ENCODE peak calls at places on chromosomes 3 and 15, in nine cellular contexts. S is transverse colon; Y is Peyer's patch; D is psoas muscle; P is CD8-positive, alpha-beta T cell; M is mesendoderm; U is tibial artery; V is substantia nigra; N is dorsolateral prefrontal cortex. H is an unnamed sample.

GRCh38 chr15:92907880-92908279 is 7.8 kb downstream of the CHD2 start:
- DNase-seq in S (no peak), Y (no peak), D (no peak), P (peak), M (no peak), U (no peak), V (peak), N (no peak), H (no peak)

GRCh38 chr3:170703121-170703588 is 117.3 kb upstream of the SLC7A14 start:
- DNase-seq in S (no peak), Y (no peak), D (no peak), P (no peak), M (no peak), U (no peak), V (no peak), N (no peak), H (no peak)

GRCh38 chr3:188389711-188390346 is 235.9 kb downstream of the LPP start:
- DNase-seq in S (peak), Y (peak), D (no peak), P (no peak), M (no peak), U (peak), V (no peak), N (no peak), H (no peak)

GRCh38 chr3:78846688-78847087 is 921.1 kb downstream of the ROBO1 start:
- DNase-seq in S (no peak), Y (no peak), D (no peak), P (no peak), M (no peak), U (no peak), V (no peak), N (no peak), H (no peak)

GRCh38 chr3:108590443-108590842 is 921 bp downstream of the DZIP3 start:
- DNase-seq in S (no peak), Y (no peak), D (no peak), P (peak), M (peak), U (no peak), V (no peak), N (no peak), H (no peak)

GRCh38 chr3:152302521-152303021 is 33.8 kb downstream of the MBNL1 start:
- DNase-seq in S (peak), Y (peak), D (peak), P (no peak), M (no peak), U (peak), V (no peak), N (no peak), H (peak)

GRCh38 chr3:70916375-70917055 is 604.1 kb upstream of the MDFIC2 start:
- DNase-seq in S (no peak), Y (no peak), D (no peak), P (no peak), M (no peak), U (no peak), V (no peak), N (no peak), H (peak)

GRCh38 chr3:13277130-13277783 is 142.9 kb downstream of the NUP210 start:
- DNase-seq in S (no peak), Y (peak), D (peak), P (no peak), M (no peak), U (peak), V (no peak), N (no peak), H (no peak)

GRCh38 chr3:134426660-134427181 is 52.5 kb upstream of the AMOTL2 start:
- DNase-seq in S (no peak), Y (no peak), D (peak), P (no peak), M (no peak), U (no peak), V (no peak), N (no peak), H (no peak)

GRCh38 chr15:60594071-60594470 is 115.1 kb upstream of the ICE2 start:
- DNase-seq in S (no peak), Y (no peak), D (no peak), P (no peak), M (no peak), U (no peak), V (no peak), N (no peak), H (no peak)

GRCh38 chr3:146577662-146578061 is 27.5 kb downstream of the PLSCR5 start:
- DNase-seq in S (peak), Y (peak), D (no peak), P (peak), M (peak), U (no peak), V (no peak), N (no peak), H (peak)

GRCh38 chr3:89184151-89184550 is 76.7 kb downstream of the EPHA3 start:
- DNase-seq in S (no peak), Y (no peak), D (no peak), P (no peak), M (no peak), U (no peak), V (no peak), N (no peak), H (no peak)

GRCh38 chr3:73727854-73728253 is 103.1 kb upstream of the PDZRN3 start:
- DNase-seq in S (no peak), Y (no peak), D (no peak), P (no peak), M (peak), U (no peak), V (no peak), N (no peak), H (no peak)

GRCh38 chr15:20358066-20358780 is 183.4 kb downstream of the GOLGA6L6 start:
- DNase-seq in S (no peak), Y (peak), D (peak), P (no peak), M (no peak), U (peak), V (no peak), N (no peak), H (peak)

GRCh38 chr15:81941479-81941878 is 104.3 kb downstream of the MEX3B start:
- DNase-seq in S (no peak), Y (no peak), D (no peak), P (no peak), M (no peak), U (no peak), V (no peak), N (no peak), H (no peak)

GRCh38 chr3:11568503-11569155 is 75.1 kb downstream of the VGLL4 start:
- DNase-seq in S (peak), Y (peak), D (peak), P (no peak), M (no peak), U (peak), V (no peak), N (peak), H (peak)

GRCh38 chr3:41363830-41364523 is 164.7 kb downstream of the CTNNB1 start:
- DNase-seq in S (no peak), Y (no peak), D (no peak), P (no peak), M (peak), U (no peak), V (no peak), N (no peak), H (no peak)

GRCh38 chr15:93063292-93063671 is 25.7 kb downstream of the RGMA start:
- DNase-seq in S (no peak), Y (no peak), D (peak), P (no peak), M (peak), U (no peak), V (no peak), N (no peak), H (no peak)

GRCh38 chr3:107962946-107963345 is 127.9 kb downstream of the CD47 start:
- DNase-seq in S (no peak), Y (peak), D (no peak), P (no peak), M (peak), U (no peak), V (no peak), N (no peak), H (peak)

DNA sequence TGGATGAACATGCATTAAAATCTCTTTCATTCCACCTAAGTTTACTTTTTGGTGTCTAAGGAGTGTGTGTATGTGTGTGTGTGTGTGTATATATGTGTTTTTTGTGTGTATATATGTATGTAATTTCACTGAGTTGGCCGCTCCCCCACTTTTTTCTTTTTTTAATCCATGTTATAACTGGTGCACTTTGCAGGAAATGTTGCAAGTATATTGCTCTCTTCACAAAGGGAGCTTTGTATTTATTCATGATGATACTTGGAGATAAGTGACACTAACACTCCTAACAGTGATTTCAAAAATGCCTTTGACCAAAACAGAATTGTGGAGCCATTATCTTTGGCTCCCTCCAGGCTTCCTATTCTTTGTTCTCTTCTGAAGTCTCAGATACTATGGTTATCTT is 95.8 kb downstream of the FNDC3B start:
- DNase-seq in S (no peak), Y (no peak), D (no peak), P (no peak), M (peak), U (no peak), V (no peak), N (no peak), H (no peak)
- H3K27ac ChIP-seq in S (peak), Y (no peak), D (peak), P (no peak), M (peak), U (peak), V (no peak), N (no peak), H (peak)

DNA sequence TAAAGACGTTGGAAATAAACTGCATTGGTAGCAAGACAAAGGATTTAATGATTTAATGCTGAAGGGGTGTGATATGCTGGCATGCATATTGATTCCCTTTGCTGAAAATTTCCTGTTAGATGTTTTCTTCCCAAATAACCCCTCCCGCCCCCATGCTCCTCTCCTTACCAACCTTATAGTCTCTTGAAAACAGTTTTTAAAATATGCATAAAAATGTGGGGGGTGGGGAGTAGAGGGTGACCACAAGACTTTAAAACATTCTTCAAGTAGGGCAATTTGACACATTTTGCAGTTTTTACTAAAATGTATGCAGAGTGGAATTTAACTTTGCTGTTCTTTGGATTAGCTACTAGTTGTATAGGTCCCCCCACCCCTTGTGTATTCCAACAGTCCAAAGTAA is 887 bp downstream of the RARB start:
- DNase-seq in S (no peak), Y (no peak), D (no peak), P (no peak), M (no peak), U (no peak), V (no peak), N (no peak), H (no peak)
- H3K27ac ChIP-seq in S (peak), Y (no peak), D (peak), P (no peak), M (no peak), U (peak), V (peak), N (peak), H (no peak)

DNA sequence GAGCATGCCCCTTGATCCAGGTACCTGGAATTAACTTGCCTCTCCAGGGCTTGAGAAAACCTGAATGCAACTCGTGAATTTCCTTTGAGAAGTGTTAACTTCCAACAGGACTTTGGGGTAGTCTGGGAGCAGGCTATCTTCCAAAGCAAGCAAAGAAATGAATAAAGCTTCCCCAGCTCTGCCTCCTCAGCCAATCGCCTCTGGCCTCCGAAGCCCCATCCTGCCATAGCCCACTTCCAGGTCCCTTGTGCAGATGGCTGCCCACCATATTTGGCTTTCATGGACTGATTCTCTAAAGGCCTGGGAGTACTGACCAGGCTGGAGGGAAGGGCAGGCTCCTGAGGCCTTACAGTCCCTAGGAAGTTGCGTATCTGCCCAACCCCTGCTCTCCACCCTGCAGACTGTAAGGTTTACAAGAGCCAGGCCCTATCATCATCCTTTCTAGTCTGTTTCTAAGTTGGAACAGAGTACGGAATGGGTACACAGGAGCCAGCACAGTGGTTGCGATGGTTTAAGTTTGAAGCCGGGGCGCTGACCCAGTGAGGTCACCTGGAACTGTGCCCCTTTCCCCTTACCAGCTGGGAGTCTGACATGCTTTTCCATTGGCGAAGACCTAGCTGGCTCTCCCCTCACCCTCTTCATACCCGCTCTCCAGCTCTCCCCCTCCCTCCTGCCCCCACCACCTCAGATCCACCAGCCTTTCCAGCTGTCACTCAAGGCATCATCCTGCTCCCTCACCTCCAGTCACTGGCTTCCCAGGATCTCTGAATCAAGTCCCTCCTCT is 1.1 kb upstream of the PML start:
- DNase-seq in S (no peak), Y (no peak), D (no peak), P (no peak), M (no peak), U (no peak), V (no peak), N (no peak), H (no peak)
- H3K27ac ChIP-seq in S (peak), Y (no peak), D (no peak), P (no peak), M (no peak), U (peak), V (peak), N (peak), H (no peak)

GRCh38 chr15:58509556-58509955 is 77.8 kb downstream of the LIPC start:
- DNase-seq in S (no peak), Y (no peak), D (no peak), P (no peak), M (no peak), U (no peak), V (no peak), N (no peak), H (no peak)

GRCh38 chr15:58505581-58505980 is 73.8 kb downstream of the LIPC start:
- DNase-seq in S (no peak), Y (no peak), D (no peak), P (no peak), M (no peak), U (no peak), V (no peak), N (no peak), H (no peak)

GRCh38 chr15:58506064-58506490 is 74.3 kb downstream of the LIPC start:
- DNase-seq in S (no peak), Y (peak), D (peak), P (no peak), M (no peak), U (no peak), V (no peak), N (no peak), H (no peak)

GRCh38 chr15:58504674-58505234 is 73.0 kb downstream of the LIPC start:
- DNase-seq in S (no peak), Y (no peak), D (no peak), P (no peak), M (no peak), U (no peak), V (no peak), N (no peak), H (no peak)

DNA sequence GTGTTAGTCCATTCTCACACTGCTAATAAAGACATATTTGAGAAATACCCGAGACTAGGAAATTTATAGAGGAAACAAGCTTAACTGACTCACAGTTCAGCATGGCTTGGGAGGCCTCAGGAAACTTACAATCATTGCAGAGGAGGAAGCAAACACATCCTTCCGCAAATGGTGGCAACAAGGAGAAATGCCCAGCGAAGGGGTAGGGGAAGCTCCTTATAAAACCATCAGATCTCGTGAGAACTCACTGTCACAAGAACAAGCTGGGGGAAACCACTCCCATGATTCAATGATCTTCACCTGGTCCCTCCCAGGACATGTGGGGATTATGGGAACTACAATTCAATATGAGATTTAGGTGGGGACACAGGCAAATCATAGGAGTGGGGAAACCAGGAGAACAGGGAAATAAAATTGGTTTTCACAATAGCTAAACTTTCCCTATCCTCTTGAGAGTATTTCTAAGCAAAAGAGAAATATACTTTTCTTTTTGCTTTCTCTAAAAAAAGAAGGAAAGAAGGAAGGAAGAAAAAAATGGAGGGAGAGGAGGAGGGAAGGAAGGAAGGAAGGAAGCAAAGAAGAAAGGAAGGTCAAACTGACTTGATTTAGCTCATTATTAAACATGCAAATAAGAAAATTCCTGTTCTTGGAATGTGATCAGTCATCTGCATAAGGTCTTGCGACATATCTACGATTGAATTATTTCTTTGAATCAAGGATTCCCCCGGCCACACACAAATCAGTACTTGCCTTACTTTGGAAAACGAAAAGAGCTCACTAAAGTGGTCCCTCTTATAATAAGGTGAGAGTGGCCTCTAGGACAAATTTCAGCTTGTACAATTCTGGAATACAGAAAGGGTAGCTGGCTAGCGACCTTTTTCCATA is 75.2 kb downstream of the LIPC start:
- DNase-seq in S (no peak), Y (no peak), D (no peak), P (no peak), M (no peak), U (no peak), V (no peak), N (no peak), H (no peak)
- H3K27ac ChIP-seq in S (no peak), Y (no peak), D (peak), P (no peak), M (no peak), U (no peak), V (no peak), N (no peak), H (no peak)

GRCh38 chr3:8519774-8520448 is 18.3 kb downstream of the LMCD1 start:
- DNase-seq in S (no peak), Y (no peak), D (no peak), P (no peak), M (no peak), U (no peak), V (no peak), N (no peak), H (no peak)
- H3K27ac ChIP-seq in S (no peak), Y (no peak), D (peak), P (no peak), M (no peak), U (peak), V (no peak), N (no peak), H (no peak)

GRCh38 chr15:49452595-49452994 is 29.6 kb downstream of the FGF7 start:
- DNase-seq in S (no peak), Y (no peak), D (no peak), P (no peak), M (no peak), U (no peak), V (no peak), N (no peak), H (no peak)

GRCh38 chr15:49460411-49460941 is 37.4 kb downstream of the FGF7 start:
- DNase-seq in S (no peak), Y (no peak), D (no peak), P (no peak), M (no peak), U (no peak), V (no peak), N (no peak), H (no peak)

GRCh38 chr15:49458145-49458544 is 35.1 kb downstream of the FGF7 start:
- DNase-seq in S (no peak), Y (no peak), D (no peak), P (no peak), M (no peak), U (no peak), V (no peak), N (no peak), H (no peak)

DNA sequence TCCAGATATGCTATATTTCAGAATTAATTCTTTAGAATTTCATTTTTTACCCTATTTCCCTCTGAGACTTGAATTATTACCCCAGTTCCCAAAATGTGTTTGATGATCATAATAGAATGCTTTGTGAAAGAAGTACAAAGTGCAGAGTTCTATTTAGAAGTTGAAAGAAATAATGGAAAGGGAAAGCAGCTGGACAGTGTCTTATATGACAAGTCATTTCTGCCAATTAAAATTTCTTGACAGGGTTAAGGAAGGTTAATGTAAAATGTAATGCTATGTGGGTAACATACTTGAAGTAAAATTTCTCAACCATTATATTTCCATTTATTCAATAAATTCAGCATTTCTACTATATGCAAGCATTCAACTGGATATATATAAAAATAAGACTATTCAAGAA is 33.1 kb downstream of the FGF7 start:
- DNase-seq in S (no peak), Y (no peak), D (no peak), P (no peak), M (no peak), U (no peak), V (no peak), N (no peak), H (no peak)
- H3K27ac ChIP-seq in S (no peak), Y (no peak), D (no peak), P (no peak), M (no peak), U (no peak), V (no peak), N (no peak), H (no peak)

DNA sequence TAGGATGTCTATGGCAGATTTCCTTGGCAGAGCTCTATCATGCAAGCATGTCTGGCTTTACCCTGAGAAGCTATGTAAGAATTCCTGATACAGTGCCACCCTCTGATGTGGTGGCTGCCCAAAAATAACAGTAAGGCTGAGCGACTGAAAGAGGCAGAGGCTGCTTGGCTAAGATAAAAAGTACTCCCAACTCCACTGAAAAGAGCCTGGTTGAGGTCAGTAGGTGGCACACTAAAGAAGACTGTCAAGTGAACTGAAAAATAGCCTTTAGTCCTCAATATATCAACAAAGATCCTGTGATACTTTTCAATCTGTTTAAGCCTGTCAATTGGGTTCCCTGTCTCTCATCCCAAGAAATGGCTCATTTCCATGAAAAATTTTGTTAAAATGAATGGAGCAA is 31.7 kb downstream of the BTLA start:
- DNase-seq in S (no peak), Y (no peak), D (no peak), P (no peak), M (no peak), U (no peak), V (no peak), N (no peak), H (no peak)
- H3K27ac ChIP-seq in S (no peak), Y (no peak), D (no peak), P (no peak), M (no peak), U (no peak), V (no peak), N (no peak), H (no peak)

GRCh38 chr3:125160911-125161371 is 51.6 kb downstream of the SLC12A8 start:
- DNase-seq in S (no peak), Y (no peak), D (no peak), P (no peak), M (no peak), U (no peak), V (no peak), N (no peak), H (no peak)
- H3K27ac ChIP-seq in S (peak), Y (no peak), D (no peak), P (no peak), M (no peak), U (no peak), V (no peak), N (no peak), H (no peak)